ENCODE peak calls at places on chromosomes 2 and 18, in four cellular contexts. P is fibroblast of lung, K is astrocyte of the spinal cord, Y is lower lobe of right lung. U is an unnamed sample.
A peak's percentile ranks its signal among the peaks of the same experiment; 100 is the strongest.

GRCh38 chr18:12890500-12890899 is 6.5 kb upstream of the PTPN2 start:
- DNase-seq in K (no peak), Y (no peak), P (no peak), U (peak; percentile 22)

GRCh38 chr2:160053946-160054345 is 8.5 kb downstream of the PLA2R1 start:
- DNase-seq in P (no peak), Y (no peak), K (no peak), U (no peak)

GRCh38 chr2:191927319-191927867 is 80.5 kb upstream of the CAVIN2 start:
- DNase-seq in Y (peak; percentile 58), P (peak; percentile 91), K (peak; percentile 95), U (peak; percentile 69)

GRCh38 chr18:66119347-66119746 is 368.5 kb downstream of the CDH7 start:
- DNase-seq in K (no peak), P (no peak), Y (no peak), U (no peak)

GRCh38 chr2:106143495-106144215 is 50.4 kb downstream of the UXS1 start:
- DNase-seq in P (no peak), K (peak; percentile 16), Y (no peak), U (no peak)

GRCh38 chr18:22439447-22439846 is 21.7 kb upstream of the CTAGE1 start:
- DNase-seq in Y (no peak), K (peak; percentile 27), P (no peak), U (peak; percentile 27)

GRCh38 chr2:133848111-133848649 is 279.9 kb upstream of the NCKAP5 start:
- DNase-seq in K (no peak), Y (no peak), P (no peak), U (no peak)

GRCh38 chr2:169439900-169440299 is 39.4 kb upstream of the BBS5 start:
- DNase-seq in K (no peak), Y (no peak), P (no peak), U (no peak)

GRCh38 chr2:148813603-148814065 is 61.4 kb upstream of the KIF5C start:
- DNase-seq in K (no peak), P (no peak), Y (no peak), U (no peak)

GRCh38 chr2:68386362-68386761 is 21.3 kb downstream of the PLEK start:
- DNase-seq in K (no peak), Y (no peak), P (no peak), U (no peak)

GRCh38 chr2:238912916-238913875 is 65.3 kb downstream of the TWIST2 start:
- DNase-seq in P (no peak), K (no peak), Y (no peak), U (no peak)

GRCh38 chr2:222399038-222399783 is 25.1 kb upstream of the SGPP2 start:
- DNase-seq in Y (no peak), P (no peak), K (no peak), U (no peak)

GRCh38 chr2:42386684-42387083 is 25.7 kb upstream of the COX7A2L start:
- DNase-seq in Y (no peak), P (no peak), K (no peak), U (peak; percentile 11)

GRCh38 chr18:72544092-72544886 is at the start of gene CBLN2:
- DNase-seq in K (peak; percentile 76), P (peak; percentile 58), Y (peak; percentile 45), U (peak; percentile 69)

GRCh38 chr2:233331536-233331935 is 22.8 kb upstream of the DGKD start:
- DNase-seq in P (no peak), K (no peak), Y (peak; percentile 80), U (no peak)

GRCh38 chr2:143158500-143159262 is 29.5 kb downstream of the ARHGAP15 start:
- DNase-seq in Y (no peak), K (no peak), P (peak; percentile 26), U (no peak)

GRCh38 chr2:138670734-138671133 is 109.5 kb downstream of the NXPH2 start:
- DNase-seq in Y (no peak), P (no peak), K (no peak), U (no peak)

GRCh38 chr2:27715318-27716165 is 51.9 kb downstream of the SLC4A1AP start:
- DNase-seq in Y (no peak), K (peak; percentile 55), P (peak; percentile 71), U (peak; percentile 59)

GRCh38 chr2:195320416-195320973 is 336.5 kb upstream of the SLC39A10 start:
- DNase-seq in K (peak; percentile 4), P (no peak), Y (no peak), U (no peak)

GRCh38 chr2:71631411-71631931 is 178.1 kb downstream of the DYSF start:
- DNase-seq in P (no peak), K (peak; percentile 15), Y (no peak), U (peak; percentile 9)

GRCh38 chr2:18900691-18901113 is 311.3 kb upstream of the NT5C1B start:
- DNase-seq in Y (no peak), K (no peak), P (peak; percentile 65), U (peak; percentile 51)

GRCh38 chr2:119821266-119821665 is 61.5 kb downstream of the PTPN4 start:
- DNase-seq in Y (no peak), K (no peak), P (no peak), U (no peak)

GRCh38 chr2:15313657-15314056 is 247.5 kb downstream of the NBAS start:
- DNase-seq in P (peak; percentile 44), K (peak; percentile 77), Y (no peak), U (peak; percentile 19)

GRCh38 chr2:122451040-122451439 is 695.6 kb downstream of the TSN start:
- DNase-seq in P (peak; percentile 18), K (peak; percentile 0), Y (no peak), U (peak; percentile 65)

GRCh38 chr2:238651306-238652052 is 196.4 kb upstream of the TWIST2 start:
- DNase-seq in K (no peak), P (no peak), Y (no peak), U (no peak)

GRCh38 chr2:17879137-17879912 is 858 bp downstream of the KCNS3 start:
- DNase-seq in K (peak; percentile 66), Y (peak; percentile 76), P (peak; percentile 62), U (peak; percentile 14)

GRCh38 chr2:232900811-232901701 is 31.0 kb downstream of the SNORC start:
- DNase-seq in K (no peak), P (peak; percentile 11), Y (no peak), U (no peak)

GRCh38 chr18:10228380-10228779 is 226.1 kb upstream of the APCDD1 start:
- DNase-seq in P (no peak), K (no peak), Y (no peak), U (no peak)

DNA sequence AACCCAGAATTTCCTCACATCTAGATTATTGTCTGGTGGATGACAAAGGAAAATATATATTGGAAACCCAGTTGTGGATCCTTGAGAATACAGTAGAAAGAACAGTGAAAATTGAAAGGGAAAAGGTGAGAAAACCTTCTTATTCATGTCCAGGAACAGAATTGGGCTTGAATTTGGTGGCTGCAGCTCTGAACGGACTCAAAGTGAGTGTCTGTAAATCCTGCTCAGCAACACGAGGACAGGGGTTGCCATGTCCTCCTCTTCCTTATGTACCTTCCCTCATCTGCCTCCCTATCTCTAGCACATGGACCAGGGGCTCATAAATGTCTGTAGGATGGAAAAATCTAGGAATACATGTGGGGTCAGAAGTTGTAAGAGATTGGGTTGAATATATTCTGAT is 152.2 kb downstream of the RPIA start:
- DNase-seq in K (no peak), P (no peak), Y (no peak), U (no peak)
- H3K4me3 ChIP-seq in K (no peak overlapping the region), P (no peak overlapping the region), Y (no peak overlapping the region), U (no peak overlapping the region)

DNA sequence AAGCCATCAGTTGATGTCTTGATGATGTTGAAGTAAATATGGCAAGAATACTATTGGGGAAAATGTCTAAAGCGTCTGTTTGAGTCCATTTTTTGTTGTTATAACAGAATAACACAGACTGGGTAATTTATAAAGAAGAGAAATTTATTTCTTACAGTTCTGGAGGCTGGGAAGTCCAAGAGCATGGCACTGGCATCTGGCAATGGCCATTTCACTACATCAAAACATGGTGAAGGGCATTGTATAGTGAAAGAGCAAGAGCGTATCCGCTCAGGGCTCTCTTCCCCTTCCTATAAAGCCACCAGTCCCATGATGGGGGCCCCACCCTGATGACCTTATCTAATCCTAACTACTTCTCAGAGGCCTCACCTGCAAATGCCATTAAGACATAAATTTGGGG is 29.6 kb upstream of the MRPL19 start:
- DNase-seq in P (no peak), K (no peak), Y (no peak), U (no peak)
- TF ChIP-seq CTCF in P (no peak), K (no peak), Y (no peak), U (no peak)

GRCh38 chr2:167297292-167297691 is 409.0 kb downstream of the XIRP2 start:
- DNase-seq in Y (no peak), K (no peak), P (no peak), U (no peak)

GRCh38 chr2:167294775-167295140 is 406.5 kb downstream of the XIRP2 start:
- DNase-seq in P (peak; percentile 56), K (no peak), Y (no peak), U (peak; percentile 52)

GRCh38 chr2:167293172-167293781 is 405.0 kb downstream of the XIRP2 start:
- DNase-seq in P (peak; percentile 51), Y (peak; percentile 44), K (peak; percentile 43), U (peak; percentile 45)

GRCh38 chr2:167292430-167293171 is 404.3 kb downstream of the XIRP2 start:
- DNase-seq in K (peak; percentile 96), Y (peak; percentile 89), P (peak; percentile 95), U (peak; percentile 93)

GRCh38 chr2:167294031-167294774 is 405.9 kb downstream of the XIRP2 start:
- DNase-seq in P (peak; percentile 58), K (peak; percentile 65), Y (peak; percentile 39), U (peak; percentile 52)
- H3K4me3 ChIP-seq in P (peak overlapping the region; percentile 75), K (peak overlapping the region; percentile 59), Y (peak overlapping the region; percentile 72), U (peak overlapping the region; percentile 56)

DNA sequence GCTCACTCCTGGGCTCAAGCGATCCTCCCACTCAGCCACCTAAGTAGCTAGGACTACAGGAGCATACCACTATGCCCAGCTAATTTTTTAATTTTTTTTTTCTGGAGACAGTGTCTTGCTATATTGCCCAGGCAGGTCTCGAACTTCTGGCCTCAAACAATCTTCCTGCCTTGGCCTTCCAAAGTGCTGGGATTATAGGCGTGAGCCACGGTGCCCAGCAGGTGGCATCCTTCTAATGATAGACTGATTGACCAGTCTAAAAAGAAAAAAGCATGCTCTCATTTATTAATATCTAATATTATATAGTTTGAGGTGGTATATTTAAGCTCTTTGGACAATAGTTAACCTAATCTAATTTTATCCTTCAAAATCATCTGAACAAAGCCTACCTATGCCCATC is 198.6 kb downstream of the CAMKMT start:
- DNase-seq in P (no peak), Y (peak; percentile 47), K (no peak), U (peak; percentile 40)
- TF ChIP-seq CTCF in P (peak; percentile 31), Y (peak; percentile 27), K (no peak), U (peak; percentile 23)

GRCh38 chr2:10810175-10811161 is 2.1 kb downstream of the PDIA6 start:
- DNase-seq in K (peak; percentile 32), P (peak; percentile 42), Y (no peak), U (peak; percentile 28)
- H3K4me3 ChIP-seq in K (peak overlapping the region; percentile 83), P (peak overlapping the region; percentile 87), Y (peak overlapping the region; percentile 79), U (peak overlapping the region; percentile 79)

GRCh38 chr2:188984126-188984525 is 10.0 kb downstream of the COL3A1 start:
- DNase-seq in Y (no peak), P (peak; percentile 94), K (peak; percentile 82), U (peak; percentile 80)
- TF ChIP-seq CTCF in Y (no peak), P (peak; percentile 40), K (peak; percentile 53), U (peak; percentile 34)

DNA sequence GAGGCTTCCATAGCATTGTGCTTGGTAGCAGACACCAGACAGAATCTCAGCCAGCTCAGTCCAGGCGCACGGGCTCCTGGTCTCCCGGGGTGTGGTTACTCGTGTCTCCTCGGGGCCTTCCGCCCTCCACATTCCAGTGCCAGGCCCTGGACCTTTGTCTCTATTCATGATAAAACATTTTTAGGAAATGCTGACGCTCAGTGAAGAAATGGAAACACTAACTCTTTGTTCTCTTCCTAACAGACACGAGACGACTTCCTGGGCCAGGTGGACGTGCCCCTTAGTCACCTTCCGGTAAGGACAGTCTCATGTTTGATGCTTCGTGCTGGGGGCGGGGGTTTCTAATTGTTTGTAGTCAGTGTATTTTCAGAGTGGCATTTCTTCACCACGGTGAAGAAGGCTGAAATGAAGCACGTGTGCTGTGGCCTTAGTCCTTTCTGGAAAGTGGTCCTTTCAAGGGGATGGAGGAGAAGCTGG is 271.8 kb downstream of the NEDD4L start:
- DNase-seq in Y (no peak), P (no peak), K (no peak), U (peak; percentile 10)
- H3K4me3 ChIP-seq in Y (no peak overlapping the region), P (no peak overlapping the region), K (no peak overlapping the region), U (no peak overlapping the region)

U was measured in cardiac fibroblast.